ENCODE peak calls at places on chromosomes 7 and 10, in nine cellular contexts. C, I, Z, E, W, O, F, Y and G are unnamed samples.

GRCh38 chr7:11331128-11332102 is 357.7 kb downstream of the PHF14 start:
- DNase-seq in C (no peak), I (no peak), Z (peak), E (no peak), W (no peak), O (no peak), F (no peak), Y (no peak), G (peak)

GRCh38 chr7:111380945-111381344 is 181.3 kb downstream of the IMMP2L start:
- DNase-seq in C (no peak), I (no peak), Z (no peak), E (no peak), W (no peak), O (peak), F (no peak), Y (no peak), G (no peak)

GRCh38 chr10:88659725-88660592 is 4.3 kb upstream of the LIPF start:
- DNase-seq in C (no peak), I (no peak), Z (no peak), E (no peak), W (no peak), O (no peak), F (no peak), Y (no peak), G (no peak)

GRCh38 chr7:156764016-156764669 is 123.6 kb downstream of the RNF32 start:
- DNase-seq in C (no peak), I (peak), Z (peak), E (peak), W (no peak), O (peak), F (peak), Y (no peak), G (peak)

GRCh38 chr7:2820508-2820934 is 23.6 kb downstream of the GNA12 start:
- DNase-seq in C (peak), I (peak), Z (peak), E (peak), W (no peak), O (peak), F (peak), Y (no peak), G (peak)

GRCh38 chr7:121073463-121074099 is 85.1 kb downstream of the CPED1 start:
- DNase-seq in C (no peak), I (no peak), Z (no peak), E (no peak), W (no peak), O (no peak), F (no peak), Y (no peak), G (no peak)

GRCh38 chr7:91880413-91881241 is at the start of gene MTERF1:
- DNase-seq in C (peak), I (peak), Z (peak), E (peak), W (peak), O (peak), F (peak), Y (peak), G (peak)

GRCh38 chr10:72426982-72427381 is 72.3 kb upstream of the DNAJB12 start:
- DNase-seq in C (no peak), I (no peak), Z (no peak), E (no peak), W (no peak), O (no peak), F (no peak), Y (no peak), G (no peak)

GRCh38 chr7:139457153-139457946 is 26.1 kb downstream of the KLRG2 start:
- DNase-seq in C (peak), I (no peak), Z (peak), E (no peak), W (no peak), O (peak), F (no peak), Y (no peak), G (peak)

GRCh38 chr7:66050990-66051424 is 24.6 kb upstream of the ASL start:
- DNase-seq in C (peak), I (no peak), Z (peak), E (no peak), W (no peak), O (peak), F (no peak), Y (no peak), G (peak)

GRCh38 chr7:44100458-44101303 is 3.5 kb upstream of the AEBP1 start:
- DNase-seq in C (no peak), I (no peak), Z (no peak), E (peak), W (peak), O (peak), F (peak), Y (no peak), G (no peak)

GRCh38 chr7:117672433-117672832 is 192.6 kb downstream of the CFTR start:
- DNase-seq in C (no peak), I (no peak), Z (no peak), E (no peak), W (no peak), O (no peak), F (no peak), Y (no peak), G (no peak)

GRCh38 chr10:77854115-77854514 is 72.4 kb downstream of the DLG5 start:
- DNase-seq in C (no peak), I (no peak), Z (no peak), E (no peak), W (no peak), O (no peak), F (no peak), Y (no peak), G (no peak)

GRCh38 chr10:110226555-110226925 is 19.1 kb downstream of the MXI1 start:
- DNase-seq in C (peak), I (peak), Z (peak), E (peak), W (peak), O (peak), F (peak), Y (peak), G (peak)

GRCh38 chr10:878895-879294 is 52.6 kb downstream of the LARP4B start:
- DNase-seq in C (no peak), I (no peak), Z (no peak), E (no peak), W (no peak), O (no peak), F (no peak), Y (no peak), G (no peak)

GRCh38 chr10:42885491-42886270 is 103.1 kb downstream of the BMS1 start:
- DNase-seq in C (no peak), I (no peak), Z (no peak), E (no peak), W (no peak), O (no peak), F (peak), Y (no peak), G (no peak)

GRCh38 chr10:132389631-132390454 is 7.2 kb upstream of the PWWP2B start:
- DNase-seq in C (no peak), I (no peak), Z (no peak), E (peak), W (peak), O (no peak), F (peak), Y (no peak), G (no peak)

GRCh38 chr7:45082831-45083331 is 5.9 kb downstream of the NACAD start:
- DNase-seq in C (no peak), I (no peak), Z (peak), E (no peak), W (no peak), O (peak), F (peak), Y (no peak), G (no peak)

GRCh38 chr10:96512997-96513685 is 585 bp downstream of the TLL2 start:
- DNase-seq in C (no peak), I (peak), Z (peak), E (no peak), W (peak), O (peak), F (no peak), Y (peak), G (no peak)

GRCh38 chr10:86362129-86362527 is 4.5 kb downstream of the GRID1 start:
- DNase-seq in C (no peak), I (no peak), Z (no peak), E (no peak), W (no peak), O (no peak), F (peak), Y (no peak), G (no peak)

GRCh38 chr7:7207876-7208275 is 25.5 kb downstream of the C1GALT1 start:
- DNase-seq in C (no peak), I (no peak), Z (peak), E (no peak), W (no peak), O (no peak), F (no peak), Y (no peak), G (peak)

GRCh38 chr10:95818663-95819062 is 62.7 kb downstream of the ENTPD1 start:
- DNase-seq in C (no peak), I (no peak), Z (peak), E (no peak), W (no peak), O (peak), F (no peak), Y (no peak), G (peak)

GRCh38 chr7:99789441-99790070 is 5.6 kb upstream of the CYP3A4 start:
- DNase-seq in C (no peak), I (no peak), Z (peak), E (no peak), W (no peak), O (peak), F (no peak), Y (no peak), G (peak)

GRCh38 chr10:131180086-131180485 is 131.4 kb downstream of the TCERG1L start:
- DNase-seq in C (no peak), I (no peak), Z (no peak), E (no peak), W (no peak), O (no peak), F (no peak), Y (no peak), G (no peak)

GRCh38 chr7:158865462-158865922 is 9.1 kb downstream of the DYNC2I1 start:
- DNase-seq in C (no peak), I (no peak), Z (no peak), E (no peak), W (no peak), O (peak), F (no peak), Y (no peak), G (no peak)

GRCh38 chr7:133428876-133429275 is 176.0 kb downstream of the EXOC4 start:
- DNase-seq in C (no peak), I (no peak), Z (peak), E (no peak), W (no peak), O (no peak), F (no peak), Y (no peak), G (peak)

GRCh38 chr7:93719546-93719945 is 145.0 kb upstream of the CALCR start:
- DNase-seq in C (peak), I (no peak), Z (peak), E (no peak), W (no peak), O (peak), F (no peak), Y (no peak), G (peak)

GRCh38 chr10:75165684-75166622 is 44.6 kb upstream of the VDAC2 start:
- DNase-seq in C (no peak), I (no peak), Z (no peak), E (no peak), W (peak), O (peak), F (no peak), Y (no peak), G (no peak)

GRCh38 chr7:89771003-89771636 is 383.1 kb upstream of the STEAP1 start:
- DNase-seq in C (no peak), I (no peak), Z (no peak), E (no peak), W (no peak), O (no peak), F (no peak), Y (no peak), G (peak)

GRCh38 chr10:122986340-122986739 is 6.1 kb downstream of the PSTK start:
- DNase-seq in C (no peak), I (no peak), Z (no peak), E (no peak), W (no peak), O (no peak), F (no peak), Y (no peak), G (no peak)

GRCh38 chr7:50681451-50682045 is 101.1 kb downstream of the GRB10 start:
- DNase-seq in C (no peak), I (no peak), Z (no peak), E (no peak), W (no peak), O (no peak), F (no peak), Y (no peak), G (no peak)

GRCh38 chr7:133436014-133436428 is 183.1 kb downstream of the EXOC4 start:
- DNase-seq in C (peak), I (peak), Z (peak), E (no peak), W (no peak), O (peak), F (no peak), Y (no peak), G (peak)

GRCh38 chr7:78039791-78040776 is 241.5 kb downstream of the PHTF2 start:
- DNase-seq in C (no peak), I (peak), Z (no peak), E (no peak), W (peak), O (peak), F (peak), Y (no peak), G (no peak)

GRCh38 chr7:148882668-148883232 is 1.3 kb downstream of the EZH2 start:
- DNase-seq in C (no peak), I (no peak), Z (peak), E (no peak), W (no peak), O (no peak), F (no peak), Y (no peak), G (peak)

GRCh38 chr10:28444031-28444430 is 88.9 kb upstream of the WAC start:
- DNase-seq in C (no peak), I (no peak), Z (no peak), E (no peak), W (no peak), O (no peak), F (no peak), Y (no peak), G (no peak)

GRCh38 chr7:99196536-99197288 is 11.2 kb downstream of the KPNA7 start:
- DNase-seq in C (peak), I (no peak), Z (peak), E (no peak), W (no peak), O (peak), F (no peak), Y (no peak), G (peak)

GRCh38 chr10:28711776-28712175 is 34.5 kb downstream of the BAMBI start:
- DNase-seq in C (no peak), I (no peak), Z (no peak), E (no peak), W (no peak), O (peak), F (no peak), Y (no peak), G (no peak)

GRCh38 chr10:74799840-74800239 is 26.6 kb upstream of the KAT6B start:
- DNase-seq in C (peak), I (no peak), Z (peak), E (no peak), W (no peak), O (peak), F (no peak), Y (no peak), G (peak)